ENCODE peak calls at places on chromosomes 12 and 14, in ten cellular contexts. One of them, this sample, is unnamed.

GRCh38 chr14:101457936-101458535 is 103.3 kb upstream of the DIO3 start:
- DNase-seq in ascending aorta: no peak
- DNase-seq in HepG2: no peak
- DNase-seq in naive thymus-derived CD4-positive, alpha-beta T cell: no peak
- DNase-seq in A549: no peak
- DNase-seq in brain microvascular endothelial cell: no peak
- DNase-seq in substantia nigra: no peak
- DNase-seq in colonic mucosa: no peak
- DNase-seq in tibial nerve: no peak
- DNase-seq in transverse colon: no peak
- DNase-seq in this sample: no peak

GRCh38 chr14:55160989-55161388 is 30.4 kb downstream of the DLGAP5 start:
- DNase-seq in ascending aorta: no peak
- DNase-seq in HepG2: peak
- DNase-seq in naive thymus-derived CD4-positive, alpha-beta T cell: no peak
- DNase-seq in A549: peak
- DNase-seq in brain microvascular endothelial cell: no peak
- DNase-seq in substantia nigra: no peak
- DNase-seq in colonic mucosa: no peak
- DNase-seq in tibial nerve: no peak
- DNase-seq in transverse colon: no peak
- DNase-seq in this sample: no peak

GRCh38 chr14:84797326-84797725 is 732.6 kb upstream of the FLRT2 start:
- DNase-seq in ascending aorta: no peak
- DNase-seq in HepG2: no peak
- DNase-seq in naive thymus-derived CD4-positive, alpha-beta T cell: no peak
- DNase-seq in A549: no peak
- DNase-seq in brain microvascular endothelial cell: no peak
- DNase-seq in substantia nigra: no peak
- DNase-seq in colonic mucosa: no peak
- DNase-seq in tibial nerve: no peak
- DNase-seq in transverse colon: no peak
- DNase-seq in this sample: no peak

GRCh38 chr14:106442857-106443256 is 916.5 kb downstream of the TMEM121 start:
- DNase-seq in ascending aorta: no peak
- DNase-seq in HepG2: no peak
- DNase-seq in naive thymus-derived CD4-positive, alpha-beta T cell: peak
- DNase-seq in A549: no peak
- DNase-seq in brain microvascular endothelial cell: no peak
- DNase-seq in substantia nigra: no peak
- DNase-seq in colonic mucosa: no peak
- DNase-seq in tibial nerve: no peak
- DNase-seq in transverse colon: no peak
- DNase-seq in this sample: no peak

GRCh38 chr12:113098428-113099028 is 37.0 kb downstream of the RASAL1 start:
- DNase-seq in ascending aorta: no peak
- DNase-seq in HepG2: peak
- DNase-seq in naive thymus-derived CD4-positive, alpha-beta T cell: peak
- DNase-seq in A549: peak
- DNase-seq in brain microvascular endothelial cell: peak
- DNase-seq in substantia nigra: peak
- DNase-seq in colonic mucosa: peak
- DNase-seq in tibial nerve: peak
- DNase-seq in transverse colon: peak
- DNase-seq in this sample: peak

GRCh38 chr14:70698288-70698687 is 56.6 kb downstream of the TTC9 start:
- DNase-seq in ascending aorta: no peak
- DNase-seq in HepG2: peak
- DNase-seq in naive thymus-derived CD4-positive, alpha-beta T cell: no peak
- DNase-seq in A549: peak
- DNase-seq in brain microvascular endothelial cell: peak
- DNase-seq in substantia nigra: no peak
- DNase-seq in colonic mucosa: peak
- DNase-seq in tibial nerve: no peak
- DNase-seq in transverse colon: peak
- DNase-seq in this sample: no peak

GRCh38 chr12:79691299-79692248 is 810 bp upstream of the PAWR start:
- DNase-seq in ascending aorta: no peak
- DNase-seq in HepG2: peak
- DNase-seq in naive thymus-derived CD4-positive, alpha-beta T cell: no peak
- DNase-seq in A549: peak
- DNase-seq in brain microvascular endothelial cell: peak
- DNase-seq in substantia nigra: no peak
- DNase-seq in colonic mucosa: peak
- DNase-seq in tibial nerve: no peak
- DNase-seq in transverse colon: peak
- DNase-seq in this sample: no peak

GRCh38 chr12:104555650-104556049 is 98.9 kb downstream of the CHST11 start:
- DNase-seq in ascending aorta: no peak
- DNase-seq in HepG2: no peak
- DNase-seq in naive thymus-derived CD4-positive, alpha-beta T cell: no peak
- DNase-seq in A549: no peak
- DNase-seq in brain microvascular endothelial cell: no peak
- DNase-seq in substantia nigra: no peak
- DNase-seq in colonic mucosa: no peak
- DNase-seq in tibial nerve: no peak
- DNase-seq in transverse colon: no peak
- DNase-seq in this sample: no peak

GRCh38 chr14:24701031-24701430 is 67.0 kb upstream of the GZMB start:
- DNase-seq in ascending aorta: no peak
- DNase-seq in HepG2: no peak
- DNase-seq in naive thymus-derived CD4-positive, alpha-beta T cell: no peak
- DNase-seq in A549: no peak
- DNase-seq in brain microvascular endothelial cell: no peak
- DNase-seq in substantia nigra: no peak
- DNase-seq in colonic mucosa: no peak
- DNase-seq in tibial nerve: no peak
- DNase-seq in transverse colon: no peak
- DNase-seq in this sample: no peak

GRCh38 chr12:113914806-113915205 is 51.3 kb downstream of the RBM19 start:
- DNase-seq in ascending aorta: no peak
- DNase-seq in HepG2: no peak
- DNase-seq in naive thymus-derived CD4-positive, alpha-beta T cell: no peak
- DNase-seq in A549: no peak
- DNase-seq in brain microvascular endothelial cell: no peak
- DNase-seq in substantia nigra: no peak
- DNase-seq in colonic mucosa: no peak
- DNase-seq in tibial nerve: no peak
- DNase-seq in transverse colon: no peak
- DNase-seq in this sample: no peak

GRCh38 chr12:87603727-87604126 is 425.5 kb downstream of the C12orf50 start:
- DNase-seq in ascending aorta: no peak
- DNase-seq in HepG2: no peak
- DNase-seq in naive thymus-derived CD4-positive, alpha-beta T cell: no peak
- DNase-seq in A549: no peak
- DNase-seq in brain microvascular endothelial cell: peak
- DNase-seq in substantia nigra: no peak
- DNase-seq in colonic mucosa: no peak
- DNase-seq in tibial nerve: no peak
- DNase-seq in transverse colon: no peak
- DNase-seq in this sample: no peak

GRCh38 chr14:61227893-61228591 is 53.1 kb downstream of the TMEM30B start:
- DNase-seq in ascending aorta: no peak
- DNase-seq in HepG2: no peak
- DNase-seq in naive thymus-derived CD4-positive, alpha-beta T cell: no peak
- DNase-seq in A549: no peak
- DNase-seq in brain microvascular endothelial cell: no peak
- DNase-seq in substantia nigra: no peak
- DNase-seq in colonic mucosa: no peak
- DNase-seq in tibial nerve: no peak
- DNase-seq in transverse colon: no peak
- DNase-seq in this sample: no peak

GRCh38 chr12:69935651-69936100 is 110.6 kb downstream of the MYRFL start:
- DNase-seq in ascending aorta: no peak
- DNase-seq in HepG2: no peak
- DNase-seq in naive thymus-derived CD4-positive, alpha-beta T cell: no peak
- DNase-seq in A549: no peak
- DNase-seq in brain microvascular endothelial cell: no peak
- DNase-seq in substantia nigra: no peak
- DNase-seq in colonic mucosa: no peak
- DNase-seq in tibial nerve: no peak
- DNase-seq in transverse colon: no peak
- DNase-seq in this sample: no peak

GRCh38 chr14:86405250-86405649 is 875.3 kb downstream of the FLRT2 start:
- DNase-seq in ascending aorta: no peak
- DNase-seq in HepG2: no peak
- DNase-seq in naive thymus-derived CD4-positive, alpha-beta T cell: no peak
- DNase-seq in A549: no peak
- DNase-seq in brain microvascular endothelial cell: no peak
- DNase-seq in substantia nigra: no peak
- DNase-seq in colonic mucosa: no peak
- DNase-seq in tibial nerve: no peak
- DNase-seq in transverse colon: no peak
- DNase-seq in this sample: no peak

GRCh38 chr14:83255015-83255726 is 1721.5 kb upstream of the SEL1L start:
- DNase-seq in ascending aorta: no peak
- DNase-seq in HepG2: no peak
- DNase-seq in naive thymus-derived CD4-positive, alpha-beta T cell: no peak
- DNase-seq in A549: no peak
- DNase-seq in brain microvascular endothelial cell: no peak
- DNase-seq in substantia nigra: no peak
- DNase-seq in colonic mucosa: no peak
- DNase-seq in tibial nerve: no peak
- DNase-seq in transverse colon: no peak
- DNase-seq in this sample: no peak

DNA sequence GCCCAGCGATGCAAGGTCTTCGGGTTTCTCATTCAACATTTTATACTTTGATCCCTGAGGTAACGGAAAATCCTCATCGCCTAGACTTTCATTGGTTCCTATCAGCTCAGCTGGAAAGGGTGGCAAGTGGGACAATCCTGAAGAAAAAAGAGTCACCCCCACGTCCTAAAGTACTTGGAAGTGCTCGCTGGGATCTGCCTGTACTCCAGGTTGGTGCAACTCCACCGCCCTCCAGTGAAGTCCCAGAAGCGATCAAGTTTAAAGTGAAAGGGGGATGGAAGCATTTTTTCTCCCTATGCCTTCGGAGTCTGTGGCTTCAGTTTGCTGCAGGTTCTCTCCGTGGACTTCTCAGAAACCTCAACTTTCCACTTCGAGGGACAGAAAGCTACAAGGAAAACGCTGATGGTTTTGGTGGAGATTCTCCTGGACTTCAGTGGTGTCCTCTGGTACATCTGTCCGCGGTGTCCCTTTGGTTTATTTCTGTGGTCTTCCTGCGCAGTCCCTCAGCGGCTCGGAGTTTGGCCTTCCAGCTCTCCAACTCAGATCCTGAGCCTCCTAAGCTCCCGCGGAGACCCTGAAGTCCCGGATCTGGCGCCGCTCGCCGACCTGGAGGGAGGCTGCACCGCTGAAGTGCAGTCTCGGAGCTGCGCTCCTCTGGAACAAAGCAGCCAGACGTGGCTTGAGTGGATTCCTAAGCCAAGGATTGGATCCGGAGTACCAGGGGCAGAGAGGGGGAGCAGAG is 1.7 kb upstream of the LRFN5 start:
- DNase-seq in ascending aorta: no peak
- DNase-seq in HepG2: no peak
- DNase-seq in naive thymus-derived CD4-positive, alpha-beta T cell: no peak
- DNase-seq in A549: no peak
- DNase-seq in brain microvascular endothelial cell: no peak
- DNase-seq in substantia nigra: peak
- DNase-seq in colonic mucosa: peak
- DNase-seq in tibial nerve: no peak
- DNase-seq in transverse colon: no peak
- DNase-seq in this sample: no peak
- H3K27ac ChIP-seq in ascending aorta: no peak
- H3K27ac ChIP-seq in HepG2: no peak
- H3K27ac ChIP-seq in naive thymus-derived CD4-positive, alpha-beta T cell: no peak
- H3K27ac ChIP-seq in A549: no peak
- H3K27ac ChIP-seq in brain microvascular endothelial cell: no peak
- H3K27ac ChIP-seq in substantia nigra: no peak
- H3K27ac ChIP-seq in colonic mucosa: no peak
- H3K27ac ChIP-seq in tibial nerve: peak
- H3K27ac ChIP-seq in transverse colon: peak
- H3K27ac ChIP-seq in this sample: no peak

DNA sequence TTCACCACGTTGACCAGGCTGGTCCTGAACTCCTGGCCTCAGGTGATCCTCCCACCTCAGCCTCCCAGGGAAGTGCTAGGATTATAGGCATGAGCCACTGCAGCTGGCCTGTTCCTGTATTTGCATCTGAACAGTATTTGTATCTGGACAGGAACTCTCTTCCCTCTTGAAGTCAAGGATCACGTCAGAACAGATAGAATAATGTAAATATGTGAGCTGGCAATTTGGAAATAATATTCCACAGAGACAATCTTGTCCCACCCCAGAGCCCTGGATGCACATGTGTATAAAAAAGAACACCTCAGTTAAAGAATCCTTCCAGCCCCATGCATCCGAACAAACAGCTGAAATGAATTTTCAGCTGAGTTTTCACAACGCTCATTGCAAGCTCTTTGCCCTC is 118.3 kb downstream of the VEZT start:
- DNase-seq in ascending aorta: no peak
- DNase-seq in HepG2: peak
- DNase-seq in naive thymus-derived CD4-positive, alpha-beta T cell: no peak
- DNase-seq in A549: no peak
- DNase-seq in brain microvascular endothelial cell: no peak
- DNase-seq in substantia nigra: no peak
- DNase-seq in colonic mucosa: no peak
- DNase-seq in tibial nerve: no peak
- DNase-seq in transverse colon: no peak
- DNase-seq in this sample: no peak
- H3K27ac ChIP-seq in ascending aorta: peak
- H3K27ac ChIP-seq in HepG2: no peak
- H3K27ac ChIP-seq in naive thymus-derived CD4-positive, alpha-beta T cell: no peak
- H3K27ac ChIP-seq in A549: peak
- H3K27ac ChIP-seq in brain microvascular endothelial cell: no peak
- H3K27ac ChIP-seq in substantia nigra: no peak
- H3K27ac ChIP-seq in colonic mucosa: peak
- H3K27ac ChIP-seq in tibial nerve: no peak
- H3K27ac ChIP-seq in transverse colon: peak
- H3K27ac ChIP-seq in this sample: no peak

DNA sequence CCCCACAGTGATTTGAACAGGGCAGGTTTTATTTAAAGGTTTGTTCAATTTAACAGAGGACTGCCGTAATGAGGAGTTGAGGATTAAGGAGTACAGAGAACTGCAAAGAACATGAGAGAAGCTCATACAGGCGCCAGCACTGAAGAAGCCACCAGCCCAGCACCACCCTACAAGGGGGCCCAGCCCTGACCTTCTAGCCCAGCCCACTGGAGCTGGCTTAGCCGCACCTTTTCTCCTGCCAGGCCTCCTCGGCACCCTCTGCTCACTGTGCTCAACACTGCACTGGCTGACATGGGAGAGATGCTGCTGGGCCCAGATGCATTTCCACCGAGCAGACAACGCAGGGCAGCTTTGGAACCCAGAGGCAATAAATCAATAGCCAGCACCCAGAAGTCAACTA is 36.5 kb upstream of the SFSWAP start:
- DNase-seq in ascending aorta: no peak
- DNase-seq in HepG2: no peak
- DNase-seq in naive thymus-derived CD4-positive, alpha-beta T cell: no peak
- DNase-seq in A549: no peak
- DNase-seq in brain microvascular endothelial cell: no peak
- DNase-seq in substantia nigra: no peak
- DNase-seq in colonic mucosa: no peak
- DNase-seq in tibial nerve: no peak
- DNase-seq in transverse colon: no peak
- DNase-seq in this sample: no peak
- H3K27ac ChIP-seq in ascending aorta: no peak
- H3K27ac ChIP-seq in HepG2: no peak
- H3K27ac ChIP-seq in naive thymus-derived CD4-positive, alpha-beta T cell: no peak
- H3K27ac ChIP-seq in A549: no peak
- H3K27ac ChIP-seq in brain microvascular endothelial cell: no peak
- H3K27ac ChIP-seq in substantia nigra: no peak
- H3K27ac ChIP-seq in colonic mucosa: no peak
- H3K27ac ChIP-seq in tibial nerve: no peak
- H3K27ac ChIP-seq in transverse colon: no peak
- H3K27ac ChIP-seq in this sample: no peak

GRCh38 chr12:62683724-62684501 is 217.3 kb downstream of the MON2 start:
- DNase-seq in ascending aorta: no peak
- DNase-seq in HepG2: no peak
- DNase-seq in naive thymus-derived CD4-positive, alpha-beta T cell: no peak
- DNase-seq in A549: no peak
- DNase-seq in brain microvascular endothelial cell: no peak
- DNase-seq in substantia nigra: peak
- DNase-seq in colonic mucosa: peak
- DNase-seq in tibial nerve: peak
- DNase-seq in transverse colon: peak
- DNase-seq in this sample: no peak
- H3K27ac ChIP-seq in ascending aorta: peak
- H3K27ac ChIP-seq in HepG2: no peak
- H3K27ac ChIP-seq in naive thymus-derived CD4-positive, alpha-beta T cell: no peak
- H3K27ac ChIP-seq in A549: no peak
- H3K27ac ChIP-seq in brain microvascular endothelial cell: no peak
- H3K27ac ChIP-seq in substantia nigra: no peak
- H3K27ac ChIP-seq in colonic mucosa: peak
- H3K27ac ChIP-seq in tibial nerve: peak
- H3K27ac ChIP-seq in transverse colon: peak
- H3K27ac ChIP-seq in this sample: no peak

This sample was measured in epithelial cell of prostate.